ENCODE peak calls at places on chromosomes 13 and 19, in four cellular contexts. Z is keratinocyte, Y is fibroblast of lung, N is uterus. I is an unnamed sample.

GRCh38 chr13:26721251-26721939 is 39.2 kb downstream of the GPR12 start:
- DNase-seq in Z (no peak), Y (no peak), N (no peak), I (no peak)

GRCh38 chr19:19137556-19138109 is 645 bp downstream of the TMEM161A start:
- DNase-seq in Z (no peak), Y (no peak), N (peak; percentile 26), I (no peak)

GRCh38 chr19:52070496-52070895 is 21.9 kb upstream of the ZNF432 start:
- DNase-seq in Z (peak; percentile 40), Y (peak; percentile 82), N (no peak), I (peak; percentile 90)

GRCh38 chr19:54162241-54162805 is 2.8 kb upstream of the LENG1 start:
- DNase-seq in Z (no peak), Y (peak; percentile 54), N (peak; percentile 82), I (peak; percentile 45)

GRCh38 chr19:3683405-3683865 is 16.8 kb downstream of the PIP5K1C start:
- DNase-seq in Z (no peak), Y (peak; percentile 84), N (peak; percentile 67), I (no peak)

GRCh38 chr19:18915639-18916038 is 3.5 kb downstream of the COPE start:
- DNase-seq in Z (no peak), Y (peak; percentile 21), N (no peak), I (peak; percentile 32)

GRCh38 chr13:114143806-114144605 is 11.6 kb upstream of the RASA3 start:
- DNase-seq in Z (no peak), Y (no peak), N (no peak), I (no peak)

GRCh38 chr13:96090240-96091101 is 564 bp downstream of the HS6ST3 start:
- DNase-seq in Z (no peak), Y (peak; percentile 10), N (no peak), I (no peak)

GRCh38 chr13:110644892-110645521 is 29.7 kb downstream of the NAXD start:
- DNase-seq in Z (no peak), Y (peak; percentile 76), N (peak; percentile 40), I (peak; percentile 50)

GRCh38 chr19:41993612-41994483 is at the start of gene ATP1A3:
- DNase-seq in Z (no peak), Y (peak; percentile 30), N (no peak), I (peak; percentile 22)

GRCh38 chr13:21901772-21902708 is 231.2 kb downstream of the FGF9 start:
- DNase-seq in Z (no peak), Y (no peak), N (peak; percentile 34), I (no peak)

GRCh38 chr13:109910131-109910530 is 123.7 kb upstream of the IRS2 start:
- DNase-seq in Z (no peak), Y (peak; percentile 6), N (no peak), I (no peak)

GRCh38 chr19:35816262-35816661 is 3.6 kb upstream of the PRODH2 start:
- DNase-seq in Z (no peak), Y (no peak), N (no peak), I (no peak)

GRCh38 chr13:63691474-63691873 is 2275.8 kb upstream of the PCDH20 start:
- DNase-seq in Z (no peak), Y (no peak), N (no peak), I (no peak)

GRCh38 chr13:113915012-113915763 is 51.3 kb upstream of the GAS6 start:
- DNase-seq in Z (no peak), Y (no peak), N (peak; percentile 11), I (no peak)

GRCh38 chr13:76879211-76879875 is 6.9 kb downstream of the KCTD12 start:
- DNase-seq in Z (no peak), Y (peak; percentile 71), N (peak; percentile 64), I (peak; percentile 81)

GRCh38 chr13:111129465-111130110 is 14.5 kb downstream of the ARHGEF7 start:
- DNase-seq in Z (no peak), Y (no peak), N (no peak), I (no peak)

GRCh38 chr13:44132710-44133109 is 240.9 kb upstream of the SERP2 start:
- DNase-seq in Z (no peak), Y (peak; percentile 80), N (no peak), I (peak; percentile 70)

GRCh38 chr13:68927387-68928026 is 1180.1 kb upstream of the ATXN8OS start:
- DNase-seq in Z (no peak), Y (peak; percentile 25), N (no peak), I (peak; percentile 3)

GRCh38 chr19:42402376-42403116 is 12.4 kb upstream of the CNFN start:
- DNase-seq in Z (no peak), Y (no peak), N (no peak), I (no peak)

GRCh38 chr13:114099918-114100445 is 32.4 kb downstream of the RASA3 start:
- DNase-seq in Z (no peak), Y (peak; percentile 59), N (peak; percentile 27), I (peak; percentile 40)

GRCh38 chr13:47680752-47681151 is 320.3 kb downstream of the SUCLA2 start:
- DNase-seq in Z (no peak), Y (peak; percentile 63), N (no peak), I (peak; percentile 30)

GRCh38 chr13:75870397-75870801 is 234.3 kb downstream of the LMO7 start:
- DNase-seq in Z (no peak), Y (no peak), N (peak; percentile 17), I (peak; percentile 26)

GRCh38 chr19:39448271-39448670 is 2.9 kb downstream of the SUPT5H start:
- DNase-seq in Z (no peak), Y (peak; percentile 68), N (no peak), I (peak; percentile 52)

GRCh38 chr19:14530005-14530348 is 583 bp downstream of the TECR start:
- DNase-seq in Z (no peak), Y (no peak), N (no peak), I (no peak)

GRCh38 chr19:53076984-53077383 is 26.2 kb downstream of the ZNF160 start:
- DNase-seq in Z (no peak), Y (peak; percentile 43), N (peak; percentile 32), I (peak; percentile 4)

GRCh38 chr13:56528040-56528760 is 612.5 kb upstream of the PRR20A start:
- DNase-seq in Z (no peak), Y (no peak), N (no peak), I (no peak)

GRCh38 chr19:14405380-14405757 is 13.8 kb downstream of the DDX39A start:
- DNase-seq in Z (no peak), Y (no peak), N (no peak), I (no peak)

GRCh38 chr13:35342440-35342839 is 134.0 kb downstream of the MAB21L1 start:
- DNase-seq in Z (no peak), Y (no peak), N (no peak), I (no peak)

GRCh38 chr13:48818495-48818961 is 157.2 kb upstream of the FNDC3A start:
- DNase-seq in Z (peak; percentile 41), Y (peak; percentile 97), N (no peak), I (peak; percentile 88)

GRCh38 chr19:38684078-38684861 is 36.8 kb downstream of the ACTN4 start:
- DNase-seq in Z (peak; percentile 78), Y (peak; percentile 89), N (peak; percentile 80), I (peak; percentile 94)

GRCh38 chr13:72648513-72649065 is 78.8 kb downstream of the MZT1 start:
- DNase-seq in Z (no peak), Y (no peak), N (no peak), I (no peak)

GRCh38 chr13:101739382-101740178 is 287.1 kb downstream of the ITGBL1 start:
- DNase-seq in Z (no peak), Y (no peak), N (no peak), I (no peak)

DNA sequence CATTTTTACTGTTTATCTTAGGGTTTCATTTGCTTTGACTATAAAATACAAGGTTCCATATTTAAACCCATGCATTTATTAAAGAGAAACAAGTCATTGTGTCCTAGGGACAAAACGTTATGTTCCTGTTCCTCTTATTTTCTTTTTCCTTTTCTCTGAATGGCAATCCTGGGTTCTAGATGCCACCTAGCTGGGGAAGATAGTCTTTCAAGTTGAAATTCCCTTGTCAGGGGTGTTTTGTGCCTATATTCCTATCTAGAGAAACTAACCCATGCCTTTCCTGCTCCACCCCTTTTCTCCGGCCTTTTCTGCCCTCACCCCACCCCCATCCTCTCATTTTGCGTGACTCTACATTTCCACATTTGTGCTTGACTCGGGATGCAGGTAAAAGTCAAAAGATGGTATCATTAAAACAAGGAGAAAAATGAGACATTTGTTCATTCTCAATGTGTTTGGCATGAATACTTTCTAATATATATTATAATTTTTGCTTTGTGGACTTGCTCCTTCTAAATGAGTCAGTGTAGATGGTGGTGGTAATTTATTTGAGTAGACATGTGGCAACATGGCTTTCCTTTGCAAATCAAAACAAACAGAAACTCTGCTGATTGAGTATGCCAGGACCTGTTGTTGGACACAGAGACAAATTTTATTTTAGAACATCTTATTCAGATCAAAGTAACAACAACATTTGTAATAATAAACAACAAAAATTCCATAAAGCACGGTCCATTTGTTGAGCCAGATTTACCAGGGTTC is 26.8 kb upstream of the STARD13 start:
- DNase-seq in Z (no peak), Y (peak; percentile 14), N (no peak), I (peak; percentile 79)
- TF ChIP-seq CTCF in Z (no peak), Y (peak; percentile 20), N (peak; percentile 10), I (no peak)

GRCh38 chr19:1237027-1237659 is 662 bp downstream of the CBARP start:
- DNase-seq in Z (no peak), Y (no peak), N (peak; percentile 61), I (no peak)
- H3K4me3 ChIP-seq in Z (peak overlapping the region; percentile 64), Y (peak overlapping the region; percentile 56), N (peak overlapping the region; percentile 49), I (peak overlapping the region; percentile 61)

GRCh38 chr19:33304760-33305647 is 2.7 kb upstream of the CEBPA start:
- DNase-seq in Z (no peak), Y (no peak), N (no peak), I (no peak)
- TF ChIP-seq CTCF in Z (peak; percentile 26), Y (no peak), N (no peak), I (peak; percentile 23)

DNA sequence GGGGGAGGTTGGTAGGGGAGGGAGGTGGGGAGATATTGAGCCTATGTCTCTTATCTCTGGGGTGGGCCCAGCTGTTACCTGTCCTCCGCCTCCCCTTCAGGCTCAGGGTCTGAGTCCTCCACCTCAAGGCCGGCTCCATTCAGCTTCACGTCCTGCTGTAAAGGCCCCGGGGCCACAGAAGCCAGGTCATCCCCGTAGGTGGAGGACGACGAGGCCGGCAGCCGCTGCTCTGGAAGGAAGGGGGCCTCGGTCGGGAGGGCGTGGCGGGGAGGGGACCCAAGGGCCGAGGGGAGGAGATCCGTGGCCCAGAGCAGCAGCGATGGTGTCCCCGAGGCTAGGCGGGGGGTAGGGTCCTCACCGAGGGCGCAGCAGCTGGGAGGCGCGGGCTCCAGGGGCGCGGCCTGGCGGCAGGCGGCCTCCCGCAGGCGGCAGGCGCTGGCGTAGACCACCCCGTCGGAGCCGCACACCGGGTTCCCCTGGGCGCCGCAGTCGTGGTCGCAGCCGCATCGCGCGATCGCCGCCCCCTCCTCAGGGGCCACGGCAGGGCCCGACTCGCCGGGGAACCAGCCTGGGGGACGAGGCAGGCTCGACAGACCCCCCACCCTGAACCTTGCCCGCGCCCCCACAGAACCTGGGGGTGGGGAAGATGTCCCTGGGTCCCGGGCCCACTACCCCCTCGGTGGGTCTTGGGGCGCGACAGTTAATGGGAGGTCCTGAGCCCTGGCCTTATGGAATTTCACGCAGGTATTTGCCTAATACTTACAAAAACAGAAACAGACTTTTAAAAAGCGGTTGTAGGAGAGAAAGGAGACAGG is 7.5 kb downstream of the F2RL3 start:
- DNase-seq in Z (no peak), Y (no peak), N (no peak), I (no peak)
- H3K4me3 ChIP-seq in Z (peak overlapping the region; percentile 63), Y (peak overlapping the region; percentile 40), N (peak overlapping the region; percentile 48), I (peak overlapping the region; percentile 49)

DNA sequence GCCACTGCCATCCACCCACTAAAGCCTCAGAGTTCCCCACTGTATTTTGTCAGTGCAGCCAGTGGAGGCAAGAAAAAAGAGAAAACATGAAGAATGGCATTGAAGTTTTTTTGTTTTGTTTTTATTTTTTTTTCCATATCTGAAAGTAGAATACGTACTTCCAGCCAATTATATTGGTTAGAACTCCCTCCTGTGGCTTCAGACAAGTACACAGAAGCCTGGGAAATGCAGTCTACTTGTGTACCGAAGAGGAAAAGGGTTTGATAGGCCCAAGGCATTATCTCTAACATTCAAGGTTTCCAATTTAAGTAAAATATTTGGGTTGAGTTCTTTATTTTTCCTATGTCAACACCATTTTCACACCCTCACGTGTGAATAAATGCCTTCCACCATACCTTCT is 696.2 kb upstream of the GPC6 start:
- DNase-seq in Z (no peak), Y (no peak), N (no peak), I (no peak)
- TF ChIP-seq CTCF in Z (peak; percentile 18), Y (no peak), N (no peak), I (no peak)

I was measured in bronchial epithelial cell.